ENCODE peak calls at places on chromosomes 6 and 20, in seven cellular contexts. F is activated effector memory CD4-positive, alpha-beta T cell treated with anti-CD3 and anti-CD28 coated beads, Interleukin-2, amount 50 U/mL, for 16 hours; E is endothelial cell; X is activated naive CD4-positive, alpha-beta T cell treated with anti-CD3 and anti-CD28 coated beads for 36 hours; Z is stimulated activated CD4-positive, alpha-beta T cell treated with anti-CD3 and anti-CD28 coated beads, Interleukin-15, amount 100 ng/mL, for 48 hours; O is posterior cingulate gyrus; D is HEK293T. A is an unnamed sample.

GRCh38 chr6:72035483-72035882 is 149.1 kb downstream of the RIMS1 start:
- DNase-seq in Z (no peak), E (no peak), F (no peak), O (no peak), D (no peak), X (no peak), A (no peak)

GRCh38 chr6:92777146-92777740 is 642.1 kb downstream of the EPHA7 start:
- DNase-seq in F (no peak), D (peak; percentile 26), X (no peak), O (no peak), Z (no peak), E (no peak), A (peak; percentile 62)

GRCh38 chr6:10511477-10511876 is 9.7 kb upstream of the GCNT2 start:
- DNase-seq in E (no peak), F (no peak), D (no peak), O (no peak), X (no peak), Z (no peak), A (no peak)

GRCh38 chr6:121319112-121319553 is 15.1 kb downstream of the TBC1D32 start:
- DNase-seq in E (no peak), D (peak; percentile 35), F (no peak), X (no peak), O (no peak), Z (no peak), A (peak; percentile 50)

GRCh38 chr6:163293286-163293685 is 121.2 kb upstream of the QKI start:
- DNase-seq in X (no peak), E (no peak), Z (no peak), O (no peak), F (no peak), D (no peak), A (no peak)

GRCh38 chr6:19804362-19805145 is 32.6 kb upstream of the ID4 start:
- DNase-seq in E (peak; percentile 99), F (peak; percentile 74), Z (peak; percentile 70), X (peak; percentile 81), O (peak; percentile 94), D (peak; percentile 94), A (peak; percentile 97)

GRCh38 chr6:6024220-6024619 is 17.5 kb upstream of the NRN1 start:
- DNase-seq in Z (no peak), D (no peak), F (no peak), E (no peak), X (no peak), O (no peak), A (no peak)

GRCh38 chr20:18537651-18538050 is 29.6 kb upstream of the SMIM26 start:
- DNase-seq in Z (no peak), O (no peak), D (no peak), E (no peak), F (no peak), X (no peak), A (no peak)

GRCh38 chr6:25601797-25602679 is 50.0 kb upstream of the SCGN start:
- DNase-seq in F (no peak), Z (no peak), O (no peak), E (no peak), X (no peak), D (peak; percentile 14), A (peak; percentile 75)

GRCh38 chr20:25197173-25197869 is 1.8 kb downstream of the ENTPD6 start:
- DNase-seq in Z (no peak), D (no peak), X (peak; percentile 31), O (no peak), F (no peak), E (no peak), A (no peak)

GRCh38 chr20:13271977-13272975 is 51.2 kb downstream of the ISM1 start:
- DNase-seq in O (no peak), F (no peak), D (no peak), Z (no peak), X (no peak), E (no peak), A (no peak)

GRCh38 chr6:93889713-93890112 is 470.4 kb upstream of the EPHA7 start:
- DNase-seq in O (no peak), D (no peak), Z (no peak), E (no peak), F (no peak), X (no peak), A (no peak)

GRCh38 chr6:36267731-36268477 is 2.0 kb upstream of the PNPLA1 start:
- DNase-seq in X (no peak), Z (no peak), O (no peak), E (no peak), D (no peak), F (no peak), A (no peak)

GRCh38 chr20:7980332-7981046 is 39.1 kb downstream of the TMX4 start:
- DNase-seq in E (peak; percentile 7), D (peak; percentile 64), X (peak; percentile 6), O (no peak), Z (peak; percentile 3), F (no peak), A (peak; percentile 87)

GRCh38 chr20:56431451-56431850 is 19.4 kb downstream of the CASS4 start:
- DNase-seq in Z (no peak), D (no peak), E (no peak), X (no peak), F (no peak), O (no peak), A (peak; percentile 78)

GRCh38 chr6:127247114-127248096 is 19.3 kb upstream of the RNF146 start:
- DNase-seq in Z (no peak), E (no peak), F (no peak), O (no peak), X (no peak), D (no peak), A (no peak)

GRCh38 chr20:44586289-44586911 is 4.0 kb downstream of the PKIG start:
- DNase-seq in E (no peak), O (no peak), F (no peak), Z (no peak), D (no peak), X (peak; percentile 34), A (no peak)

GRCh38 chr6:6897140-6897539 is 210.6 kb upstream of the RREB1 start:
- DNase-seq in F (no peak), D (no peak), Z (no peak), E (no peak), O (no peak), X (no peak), A (no peak)

GRCh38 chr6:86087954-86088353 is 445.3 kb upstream of the SYNCRIP start:
- DNase-seq in D (no peak), O (no peak), Z (no peak), F (no peak), X (no peak), E (no peak), A (no peak)

GRCh38 chr6:24428615-24429014 is 25.9 kb downstream of the MRS2 start:
- DNase-seq in X (no peak), E (no peak), D (no peak), F (no peak), O (no peak), Z (no peak), A (no peak)

GRCh38 chr6:135880066-135880972 is 28.8 kb downstream of the PDE7B start:
- DNase-seq in E (no peak), F (peak; percentile 68), D (no peak), O (no peak), X (peak; percentile 75), Z (peak; percentile 29), A (peak; percentile 88)

GRCh38 chr6:12113190-12113578 is 101.1 kb downstream of the HIVEP1 start:
- DNase-seq in X (peak; percentile 28), Z (no peak), E (no peak), F (no peak), D (no peak), O (no peak), A (no peak)

GRCh38 chr20:3563548-3564177 is 92.8 kb downstream of the ATRN start:
- DNase-seq in X (peak; percentile 19), F (no peak), Z (peak; percentile 3), D (peak; percentile 46), O (no peak), E (peak; percentile 20), A (peak; percentile 74)

GRCh38 chr20:17762873-17763557 is 63.2 kb downstream of the BANF2 start:
- DNase-seq in O (no peak), E (no peak), Z (no peak), X (no peak), D (no peak), F (no peak), A (no peak)

GRCh38 chr20:42125426-42125825 is 507.2 kb upstream of the CHD6 start:
- DNase-seq in Z (no peak), E (no peak), X (no peak), F (no peak), D (no peak), O (no peak), A (no peak)

GRCh38 chr6:144006731-144007454 is 1.2 kb downstream of the PLAGL1 start:
- DNase-seq in E (peak; percentile 10), F (no peak), D (peak; percentile 65), Z (peak; percentile 2), O (no peak), X (peak; percentile 10), A (no peak)

GRCh38 chr6:53803081-53803860 is 8.5 kb downstream of the LRRC1 start:
- DNase-seq in E (no peak), X (no peak), D (no peak), O (no peak), Z (no peak), F (no peak), A (no peak)

GRCh38 chr6:138157986-138158638 is 3.6 kb upstream of the ARFGEF3 start:
- DNase-seq in D (no peak), X (no peak), F (no peak), Z (no peak), O (no peak), E (no peak), A (no peak)

GRCh38 chr6:47376930-47377329 is 67.2 kb upstream of the TNFRSF21 start:
- DNase-seq in E (no peak), X (no peak), F (no peak), D (no peak), O (no peak), Z (no peak), A (no peak)

GRCh38 chr6:93677297-93677965 is 258.1 kb upstream of the EPHA7 start:
- DNase-seq in Z (no peak), O (no peak), F (no peak), D (no peak), E (no peak), X (no peak), A (no peak)

GRCh38 chr6:15431762-15432495 is 186.1 kb downstream of the JARID2 start:
- DNase-seq in Z (no peak), F (no peak), X (no peak), O (no peak), E (no peak), D (no peak), A (peak; percentile 38)

GRCh38 chr6:42503894-42504293 is 52.2 kb upstream of the TRERF1 start:
- DNase-seq in Z (no peak), D (no peak), O (no peak), E (no peak), F (no peak), X (no peak), A (no peak)